ENCODE peak calls at places on chromosomes 4 and X, in five cellular contexts. B is neural progenitor cell, S is HL-60, N is kidney epithelial cell, U is fibroblast of pulmonary artery. L is an unnamed sample.

GRCh38 chr4:153538408-153539057 is 72.4 kb downstream of the TMEM131L start:
- DNase-seq in B (no peak), S (no peak), N (no peak), U (peak; percentile 66), L (peak; percentile 12)

GRCh38 chr4:84578540-84579409 is 4.2 kb upstream of the CDS1 start:
- DNase-seq in B (peak; percentile 50), S (peak; percentile 15), N (no peak), U (peak; percentile 72), L (peak; percentile 86)

GRCh38 chr4:100981447-100982204 is 365.7 kb downstream of the PPP3CA start:
- DNase-seq in B (no peak), S (peak; percentile 85), N (no peak), U (peak; percentile 68), L (peak; percentile 22)

GRCh38 chr4:74483226-74483911 is 38.4 kb downstream of the AREG start:
- DNase-seq in B (no peak), S (no peak), N (no peak), U (no peak), L (peak; percentile 40)

GRCh38 chrX:53089224-53089842 is 4.6 kb upstream of the KANTR start:
- DNase-seq in B (peak; percentile 52), S (peak; percentile 42), N (no peak), U (peak; percentile 75), L (peak; percentile 63)

GRCh38 chr4:57020467-57021101 is 41.9 kb downstream of the POLR2B start:
- DNase-seq in B (no peak), S (no peak), N (peak; percentile 54), U (peak; percentile 94), L (peak; percentile 94)

GRCh38 chrX:63922221-63922620 is 137.2 kb upstream of the ARHGEF9 start:
- DNase-seq in B (no peak), S (no peak), N (no peak), U (peak; percentile 12), L (peak; percentile 27)

GRCh38 chr4:8594097-8595038 is 1.8 kb downstream of the CPZ start:
- DNase-seq in B (peak; percentile 93), S (peak; percentile 47), N (peak; percentile 14), U (peak; percentile 80), L (peak; percentile 62)

GRCh38 chrX:47723689-47724088 is 64.7 kb upstream of the UXT start:
- DNase-seq in B (peak; percentile 15), S (no peak), N (no peak), U (no peak), L (no peak)

GRCh38 chr4:16636911-16637630 is 261.4 kb downstream of the LDB2 start:
- DNase-seq in B (no peak), S (no peak), N (no peak), U (no peak), L (no peak)

GRCh38 chr4:119394826-119395225 is 72.9 kb upstream of the FABP2 start:
- DNase-seq in B (peak; percentile 4), S (no peak), N (no peak), U (no peak), L (no peak)

GRCh38 chr4:176970853-176971252 is 178.1 kb upstream of the VEGFC start:
- DNase-seq in B (no peak), S (no peak), N (no peak), U (no peak), L (no peak)

GRCh38 chr4:31442236-31442635 is 722.1 kb downstream of the PCDH7 start:
- DNase-seq in B (peak; percentile 34), S (peak; percentile 2), N (no peak), U (no peak), L (no peak)

DNA sequence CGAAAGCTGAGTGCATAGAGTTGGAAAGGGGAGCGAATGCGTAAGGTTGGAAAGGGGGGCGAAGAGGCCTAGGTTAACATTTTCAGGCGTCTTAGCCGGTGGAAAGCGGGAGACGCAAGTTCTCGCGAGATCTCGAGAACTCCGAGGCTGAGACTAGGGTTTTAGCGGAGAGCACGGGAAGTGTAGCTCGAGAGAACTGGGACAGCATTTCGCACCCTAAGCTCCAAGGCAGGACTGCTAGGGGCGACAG is 293 bp upstream of the DDX3X start:
- DNase-seq in B (peak; percentile 90), S (peak; percentile 85), N (peak; percentile 57), U (peak; percentile 91), L (peak; percentile 65)
- H3K4me3 ChIP-seq in B (peak overlapping the region; percentile 84), S (peak overlapping the region; percentile 69), N (peak overlapping the region; percentile 93), U (peak overlapping the region; percentile 90), L (peak overlapping the region; percentile 90)

GRCh38 chr4:48216563-48216962 is 53.1 kb downstream of the TEC start:
- DNase-seq in B (no peak), S (no peak), N (no peak), U (no peak), L (no peak)

GRCh38 chr4:48215977-48216376 is 53.7 kb downstream of the TEC start:
- DNase-seq in B (no peak), S (no peak), N (no peak), U (no peak), L (no peak)

GRCh38 chr4:48212165-48212564 is 57.5 kb downstream of the TEC start:
- DNase-seq in B (no peak), S (peak; percentile 82), N (no peak), U (no peak), L (no peak)
- H3K4me3 ChIP-seq in B (no peak overlapping the region), S (no peak overlapping the region), N (no peak overlapping the region), U (no peak overlapping the region), L (no peak overlapping the region)

GRCh38 chr4:173343832-173344397 is 9.8 kb upstream of the HMGB2 start:
- DNase-seq in B (peak; percentile 18), S (no peak), N (no peak), U (no peak), L (no peak)
- H3K4me3 ChIP-seq in B (no peak overlapping the region), S (no peak overlapping the region), N (no peak overlapping the region), U (no peak overlapping the region), L (no peak overlapping the region)

DNA sequence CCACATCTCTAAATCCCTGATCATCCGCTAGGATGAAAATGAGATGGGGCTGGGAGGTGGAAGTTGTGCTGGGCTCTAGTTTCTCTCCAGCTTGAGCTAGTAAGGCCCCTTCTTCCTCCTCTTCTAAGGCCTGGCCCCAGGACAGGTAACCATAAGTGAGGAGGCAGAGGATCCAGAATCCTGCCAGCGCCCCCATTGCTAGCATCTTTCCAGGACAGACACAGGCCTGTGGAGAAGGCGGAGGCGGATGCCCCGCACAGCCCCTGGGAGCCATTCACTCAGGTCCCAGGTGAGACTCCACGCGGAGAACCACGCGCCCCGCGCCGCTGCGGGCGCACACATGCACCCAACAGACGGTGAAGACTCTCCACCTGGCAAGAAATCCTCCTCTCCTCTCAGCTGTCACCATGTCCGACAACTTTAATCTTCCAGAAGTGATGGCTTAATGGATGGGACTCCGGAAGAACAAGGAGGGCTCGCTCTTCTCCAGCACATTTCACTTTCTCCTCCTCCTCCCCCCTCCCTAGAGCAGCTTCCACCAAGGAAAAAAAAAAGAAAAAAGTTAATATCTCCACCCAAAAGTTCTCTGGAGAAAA is 788 bp downstream of the ARSJ start:
- DNase-seq in B (peak; percentile 15), S (no peak), N (no peak), U (peak; percentile 23), L (peak; percentile 41)
- H3K4me3 ChIP-seq in B (peak overlapping the region; percentile 71), S (no peak overlapping the region), N (peak overlapping the region; percentile 75), U (peak overlapping the region; percentile 85), L (peak overlapping the region; percentile 63)

GRCh38 chrX:117196481-117196880 is 733.7 kb upstream of the CT83 start:
- DNase-seq in B (no peak), S (no peak), N (no peak), U (no peak), L (no peak)
- H3K4me3 ChIP-seq in B (no peak overlapping the region), S (no peak overlapping the region), N (no peak overlapping the region), U (no peak overlapping the region), L (no peak overlapping the region)

GRCh38 chr4:23932935-23933334 is 43.1 kb upstream of the PPARGC1A start:
- DNase-seq in B (peak; percentile 36), S (no peak), N (no peak), U (peak; percentile 27), L (peak; percentile 26)
- H3K4me3 ChIP-seq in B (no peak overlapping the region), S (no peak overlapping the region), N (no peak overlapping the region), U (no peak overlapping the region), L (no peak overlapping the region)

L was measured in bronchial epithelial cell.